ENCODE peak calls at places on chromosomes 7 and 10, in ten cellular contexts. A is CD8-positive, alpha-beta T cell; E is fibroblast of lung; S is foreskin keratinocyte; D is left lobe of liver; J is HCEC 1CT; K is stimulated activated naive CD4-positive, alpha-beta T cell; M is glutamatergic neuron; C is GM19239; Z is cardiac fibroblast. R is an unnamed sample.

GRCh38 chr10:17685227-17685840 is 41.4 kb downstream of the STAM start:
- DNase-seq in K (no peak), A (no peak), D (no peak), M (no peak), E (no peak), C (no peak), Z (no peak), J (no peak), S (no peak), R (no peak)

GRCh38 chr7:96547371-96547811 is 162.3 kb downstream of the SEM1 start:
- DNase-seq in J (no peak), S (peak), Z (no peak), D (no peak), C (no peak), A (no peak), K (no peak), M (no peak), E (no peak), R (no peak)

GRCh38 chr10:71741029-71741428 is 21.5 kb upstream of the C10orf105 start:
- DNase-seq in J (no peak), A (no peak), M (no peak), K (no peak), D (no peak), Z (no peak), C (no peak), E (no peak), S (no peak), R (no peak)

GRCh38 chr10:46291817-46292572 is 5.2 kb downstream of the ANTXRL start:
- DNase-seq in C (no peak), K (no peak), S (no peak), D (peak), A (no peak), M (peak), E (no peak), Z (peak), J (no peak), R (no peak)

GRCh38 chr7:13508586-13508985 is 480.9 kb downstream of the ETV1 start:
- DNase-seq in M (no peak), A (no peak), J (no peak), S (peak), E (peak), Z (no peak), K (no peak), C (no peak), D (no peak), R (peak)

GRCh38 chr7:138195207-138195606 is 118.9 kb downstream of the AKR1D1 start:
- DNase-seq in Z (no peak), J (no peak), D (no peak), A (no peak), M (no peak), E (no peak), K (no peak), S (no peak), C (no peak), R (no peak)

GRCh38 chr7:97272237-97272975 is 154.9 kb downstream of the SDHAF3 start:
- DNase-seq in J (no peak), S (no peak), Z (no peak), M (no peak), E (no peak), C (peak), A (no peak), D (no peak), K (no peak), R (no peak)

GRCh38 chr10:43112608-43112961 is 25.7 kb upstream of the CSGALNACT2 start:
- DNase-seq in M (no peak), S (no peak), E (no peak), Z (no peak), J (no peak), D (no peak), C (no peak), K (no peak), A (no peak), R (no peak)

GRCh38 chr10:25304606-25305005 is 129.8 kb downstream of the GPR158 start:
- DNase-seq in K (no peak), S (peak), D (no peak), Z (peak), M (no peak), E (no peak), J (no peak), A (no peak), C (no peak), R (no peak)

GRCh38 chr7:157411580-157411979 is 74.8 kb downstream of the DNAJB6 start:
- DNase-seq in M (no peak), E (no peak), S (no peak), Z (no peak), A (no peak), C (no peak), D (no peak), K (no peak), J (no peak), R (no peak)

GRCh38 chr10:70222340-70222794 is 10.9 kb downstream of the PPA1 start:
- DNase-seq in Z (no peak), K (no peak), E (no peak), M (no peak), C (no peak), J (no peak), D (no peak), A (no peak), S (peak), R (no peak)

GRCh38 chr7:151148319-151149259 is 18.9 kb downstream of the GBX1 start:
- DNase-seq in S (no peak), M (no peak), C (no peak), K (no peak), D (no peak), Z (no peak), A (no peak), J (no peak), E (no peak), R (no peak)

GRCh38 chr10:119313645-119314044 is 106.3 kb downstream of the GRK5 start:
- DNase-seq in Z (no peak), C (peak), D (no peak), A (peak), K (no peak), J (no peak), M (no peak), S (no peak), E (no peak), R (no peak)

GRCh38 chr10:75159519-75159918 is 48.1 kb downstream of the SAMD8 start:
- DNase-seq in S (no peak), C (no peak), K (no peak), Z (peak), A (no peak), J (peak), M (no peak), E (peak), D (no peak), R (no peak)

GRCh38 chr7:15687645-15688025 is 1.2 kb upstream of the MEOX2 start:
- DNase-seq in D (no peak), A (no peak), Z (no peak), J (no peak), E (no peak), M (peak), K (no peak), C (no peak), S (no peak), R (no peak)

GRCh38 chr10:132865236-132865635 is 77.1 kb downstream of the CFAP46 start:
- DNase-seq in D (no peak), S (no peak), K (no peak), C (no peak), A (no peak), Z (no peak), E (no peak), M (no peak), J (no peak), R (no peak)

GRCh38 chr10:24518981-24519597 is 204.6 kb downstream of the ARHGAP21 start:
- DNase-seq in Z (peak), C (peak), E (peak), M (peak), S (peak), K (no peak), D (peak), A (no peak), J (peak), R (peak)

GRCh38 chr7:130298927-130299326 is 6.0 kb downstream of the CPA4 start:
- DNase-seq in S (no peak), E (no peak), D (peak), C (no peak), A (no peak), Z (no peak), M (no peak), K (no peak), J (no peak), R (no peak)

GRCh38 chr10:50937230-50937907 is 51.9 kb upstream of the A1CF start:
- DNase-seq in C (no peak), J (peak), E (peak), D (no peak), A (no peak), Z (peak), K (no peak), S (peak), M (no peak), R (peak)

GRCh38 chr7:118629898-118630469 is 405.5 kb downstream of the ANKRD7 start:
- DNase-seq in D (no peak), C (no peak), E (no peak), J (no peak), S (no peak), A (no peak), Z (no peak), K (no peak), M (no peak), R (no peak)

GRCh38 chr7:131657881-131658280 is 101.5 kb upstream of the PODXL start:
- DNase-seq in A (no peak), S (no peak), J (no peak), K (no peak), Z (peak), E (no peak), M (no peak), C (no peak), D (no peak), R (no peak)

GRCh38 chr10:74976565-74976964 is 134.9 kb upstream of the SAMD8 start:
- DNase-seq in Z (no peak), A (no peak), K (no peak), D (peak), M (no peak), E (no peak), S (no peak), C (no peak), J (no peak), R (no peak)

GRCh38 chr10:50469288-50469687 is 154.5 kb downstream of the SGMS1 start:
- DNase-seq in K (no peak), M (no peak), A (no peak), J (peak), C (no peak), E (peak), S (peak), Z (peak), D (no peak), R (peak)

GRCh38 chr7:50539725-50540124 is 25.5 kb downstream of the DDC start:
- DNase-seq in A (no peak), C (no peak), D (no peak), S (no peak), J (no peak), M (no peak), Z (no peak), K (no peak), E (no peak), R (no peak)

GRCh38 chr7:79610301-79610700 is 156.8 kb upstream of the MAGI2 start:
- DNase-seq in K (no peak), D (no peak), C (no peak), S (no peak), A (no peak), M (no peak), Z (peak), E (no peak), J (no peak), R (peak)

GRCh38 chr10:6300106-6300783 is 97.5 kb downstream of the PFKFB3 start:
- DNase-seq in Z (no peak), C (peak), A (peak), J (no peak), D (no peak), S (peak), E (peak), K (peak), M (no peak), R (peak)

GRCh38 chr10:132187421-132188138 is 832 bp downstream of the DPYSL4 start:
- DNase-seq in C (no peak), D (no peak), S (no peak), M (peak), J (no peak), K (no peak), E (no peak), A (no peak), Z (no peak), R (no peak)

GRCh38 chr7:44116087-44116788 is 7.1 kb downstream of the POLD2 start:
- DNase-seq in S (no peak), M (no peak), Z (no peak), J (no peak), D (no peak), C (no peak), E (no peak), K (no peak), A (no peak), R (no peak)

GRCh38 chr10:118543714-118544400 is 51.6 kb downstream of the PRLHR start:
- DNase-seq in A (no peak), E (no peak), D (peak), M (peak), K (no peak), J (peak), Z (peak), S (peak), C (peak), R (peak)

GRCh38 chr7:86926732-86927131 is 132.7 kb downstream of the ELAPOR2 start:
- DNase-seq in J (peak), C (no peak), E (peak), A (no peak), S (peak), K (peak), M (no peak), Z (peak), D (no peak), R (peak)

GRCh38 chr10:5888843-5889623 is 660 bp downstream of the ANKRD16 start:
- DNase-seq in E (peak), K (peak), C (no peak), M (peak), A (peak), S (peak), J (peak), D (peak), Z (no peak), R (peak)

GRCh38 chr10:121592155-121592890 is 5.9 kb downstream of the FGFR2 start:
- DNase-seq in E (no peak), J (no peak), Z (no peak), K (no peak), S (peak), D (no peak), M (no peak), A (no peak), C (no peak), R (no peak)

GRCh38 chr7:105650382-105650729 is 69.1 kb upstream of the EFCAB10 start:
- DNase-seq in E (no peak), Z (no peak), M (no peak), D (no peak), A (no peak), S (no peak), C (no peak), K (no peak), J (no peak), R (no peak)

GRCh38 chr7:36945612-36946400 is 221.5 kb upstream of the AOAH start:
- DNase-seq in K (no peak), J (no peak), S (no peak), C (no peak), M (peak), Z (no peak), A (no peak), D (peak), E (no peak), R (no peak)